ENCODE peak calls at places on chromosome 13, in six cellular contexts. One of them, this sample, is unnamed.
A peak's percentile ranks its signal among the peaks of the same experiment; 100 is the strongest.

GRCh38 chr13:51643882-51644281 is 59.6 kb downstream of the WDFY2 start:
- DNase-seq in Caco-2: no peak
- DNase-seq in mesendoderm: peak; percentile 74
- DNase-seq in lower leg skin: no peak
- DNase-seq in heart left ventricle: no peak
- DNase-seq in RWPE1: peak; percentile 73
- DNase-seq in this sample: no peak

GRCh38 chr13:113883921-113884804 is 20.3 kb upstream of the GAS6 start:
- DNase-seq in heart left ventricle: peak; percentile 18
- DNase-seq in lower leg skin: no peak
- DNase-seq in RWPE1: no peak
- DNase-seq in mesendoderm: no peak
- DNase-seq in Caco-2: no peak
- DNase-seq in this sample: no peak

GRCh38 chr13:112449545-112449930 is 73.4 kb downstream of the SPACA7 start:
- DNase-seq in lower leg skin: no peak
- DNase-seq in mesendoderm: no peak
- DNase-seq in RWPE1: no peak
- DNase-seq in heart left ventricle: no peak
- DNase-seq in Caco-2: no peak
- DNase-seq in this sample: peak; percentile 36

GRCh38 chr13:26529441-26529840 is 28.0 kb upstream of the WASF3 start:
- DNase-seq in RWPE1: peak; percentile 39
- DNase-seq in Caco-2: peak; percentile 72
- DNase-seq in mesendoderm: peak; percentile 71
- DNase-seq in lower leg skin: no peak
- DNase-seq in heart left ventricle: peak; percentile 32
- DNase-seq in this sample: peak; percentile 92

GRCh38 chr13:113637262-113638160 is 20.5 kb downstream of the ATP4B start:
- DNase-seq in heart left ventricle: peak; percentile 8
- DNase-seq in lower leg skin: no peak
- DNase-seq in RWPE1: no peak
- DNase-seq in Caco-2: no peak
- DNase-seq in mesendoderm: no peak
- DNase-seq in this sample: peak; percentile 35

GRCh38 chr13:62908321-62908720 is 1492.7 kb upstream of the PCDH20 start:
- DNase-seq in lower leg skin: no peak
- DNase-seq in RWPE1: no peak
- DNase-seq in mesendoderm: no peak
- DNase-seq in heart left ventricle: no peak
- DNase-seq in Caco-2: no peak
- DNase-seq in this sample: no peak

GRCh38 chr13:75402787-75403186 is 79.2 kb downstream of the TBC1D4 start:
- DNase-seq in mesendoderm: no peak
- DNase-seq in lower leg skin: no peak
- DNase-seq in Caco-2: peak; percentile 19
- DNase-seq in RWPE1: no peak
- DNase-seq in heart left ventricle: peak; percentile 83
- DNase-seq in this sample: no peak

GRCh38 chr13:110618167-110618566 is 2.8 kb downstream of the NAXD start:
- DNase-seq in mesendoderm: peak; percentile 40
- DNase-seq in heart left ventricle: no peak
- DNase-seq in Caco-2: no peak
- DNase-seq in RWPE1: no peak
- DNase-seq in lower leg skin: no peak
- DNase-seq in this sample: no peak

GRCh38 chr13:103469771-103470170 is 403.6 kb upstream of the SLC10A2 start:
- DNase-seq in RWPE1: no peak
- DNase-seq in heart left ventricle: no peak
- DNase-seq in lower leg skin: no peak
- DNase-seq in mesendoderm: no peak
- DNase-seq in Caco-2: no peak
- DNase-seq in this sample: no peak

This sample was measured in endodermal cell.